ENCODE peak calls at places on chromosomes 2 and 18, in eight cellular contexts. J is CD8-positive, alpha-beta T cell; M is Right ventricle myocardium superior; C is stimulated activated CD4-positive, alpha-beta T cell treated with anti-CD3 and anti-CD28 coated beads, Interleukin-4, amount 100 ng/mL, for 1 hour; V is AG10803; O is NCI-H524 treated with DMSO at 0.1 percent for 48 hours; I is anterior cingulate cortex; F is HT-29. H is an unnamed sample.

GRCh38 chr2:9630001-9630749 is 622 bp downstream of the YWHAQ start:
- DNase-seq in C (peak), F (peak), O (peak), M (peak), I (no peak), V (peak), J (peak), H (peak)

GRCh38 chr18:48914581-48915251 is 36.0 kb downstream of the SMAD7 start:
- DNase-seq in O (no peak), V (no peak), J (no peak), I (no peak), F (no peak), C (no peak), M (no peak), H (no peak)

GRCh38 chr2:175164235-175164634 is 3.8 kb downstream of the ATF2 start:
- DNase-seq in J (no peak), M (no peak), V (no peak), C (no peak), I (no peak), F (no peak), O (no peak), H (no peak)

GRCh38 chr2:119414894-119415293 is 16.8 kb upstream of the TMEM37 start:
- DNase-seq in J (no peak), C (no peak), O (no peak), F (no peak), V (no peak), M (no peak), I (no peak), H (no peak)

GRCh38 chr2:45459860-45460259 is 151.2 kb downstream of the SRBD1 start:
- DNase-seq in J (no peak), F (peak), C (no peak), V (no peak), M (no peak), I (no peak), O (no peak), H (no peak)

GRCh38 chr2:118014492-118014824 is 588 bp upstream of the CCDC93 start:
- DNase-seq in I (no peak), O (no peak), V (no peak), J (peak), C (no peak), M (no peak), F (no peak), H (no peak)

GRCh38 chr2:10371441-10372194 is 68.9 kb downstream of the HPCAL1 start:
- DNase-seq in V (no peak), C (no peak), I (no peak), F (no peak), M (no peak), J (no peak), O (no peak), H (no peak)

GRCh38 chr2:5915926-5916325 is 223.7 kb downstream of the SOX11 start:
- DNase-seq in J (no peak), C (no peak), V (peak), O (no peak), F (peak), M (no peak), I (no peak), H (no peak)

GRCh38 chr2:179849719-179850118 is 11.7 kb downstream of the ZNF385B start:
- DNase-seq in C (no peak), J (no peak), I (no peak), M (no peak), V (no peak), O (no peak), F (no peak), H (no peak)

GRCh38 chr2:238024986-238025385 is 35.8 kb upstream of the SCLY start:
- DNase-seq in O (no peak), V (peak), I (no peak), M (no peak), J (no peak), C (peak), F (no peak), H (no peak)

GRCh38 chr2:192390401-192390800 is 195.7 kb upstream of the TMEFF2 start:
- DNase-seq in F (no peak), I (no peak), V (no peak), O (no peak), J (no peak), M (no peak), C (no peak), H (no peak)

GRCh38 chr2:96969321-96969720 is 17.1 kb downstream of the FAM178B start:
- DNase-seq in M (no peak), O (no peak), I (no peak), C (no peak), J (no peak), V (no peak), F (no peak), H (no peak)

GRCh38 chr2:36294290-36294689 is 61.3 kb upstream of the CRIM1 start:
- DNase-seq in J (no peak), C (no peak), M (no peak), I (no peak), F (no peak), V (no peak), O (no peak), H (peak)

GRCh38 chr2:223051580-223052375 is at the start of gene KCNE4:
- DNase-seq in I (no peak), M (no peak), F (no peak), C (no peak), V (peak), J (no peak), O (no peak), H (no peak)

GRCh38 chr2:17171446-17172049 is 346.7 kb downstream of the RAD51AP2 start:
- DNase-seq in F (peak), V (peak), O (no peak), J (no peak), C (no peak), I (no peak), M (no peak), H (no peak)

GRCh38 chr2:217563081-217563480 is 439.7 kb downstream of the TNS1 start:
- DNase-seq in V (no peak), O (no peak), C (no peak), F (no peak), M (no peak), J (no peak), I (no peak), H (no peak)

GRCh38 chr2:50546790-50547189 is 485.1 kb downstream of the NRXN1 start:
- DNase-seq in M (no peak), J (no peak), C (no peak), V (no peak), O (no peak), F (no peak), I (no peak), H (no peak)

GRCh38 chr18:48402953-48403352 is 6.2 kb downstream of the ZBTB7C start:
- DNase-seq in V (peak), O (no peak), M (no peak), F (no peak), C (no peak), J (no peak), I (no peak), H (no peak)